ENCODE peak calls at places on chromosomes 11 and 22, in six cellular contexts. Q is H1, C is K562, W is HepG2, M is GM12878, J is GM12891. K is an unnamed sample.

GRCh38 chr11:64226507-64227051 is 505 bp downstream of the NUDT22 start:
- DNase-seq in W (peak; percentile 50), M (no peak), J (no peak), C (peak; percentile 38), Q (no peak), K (peak; percentile 77)

GRCh38 chr11:120336641-120337132 is 474 bp downstream of the ARHGEF12 start:
- DNase-seq in Q (peak; percentile 81), M (no peak), W (no peak), C (peak; percentile 70), J (no peak), K (peak; percentile 53)

GRCh38 chr11:134604886-134605285 is 192.8 kb upstream of the B3GAT1 start:
- DNase-seq in J (no peak), Q (no peak), W (no peak), M (no peak), C (no peak), K (no peak)

GRCh38 chr22:35462558-35463230 is 62.8 kb downstream of the MCM5 start:
- DNase-seq in C (no peak), M (no peak), W (no peak), Q (no peak), J (no peak), K (no peak)

GRCh38 chr11:9861860-9862725 is 198.2 kb downstream of the SWAP70 start:
- DNase-seq in C (peak; percentile 69), J (peak; percentile 21), W (peak; percentile 64), M (peak; percentile 31), Q (peak; percentile 67), K (peak; percentile 29)

GRCh38 chr11:108135845-108136599 is 14.7 kb downstream of the ACAT1 start:
- DNase-seq in M (no peak), Q (no peak), C (no peak), J (peak; percentile 23), W (no peak), K (no peak)

GRCh38 chr11:69660001-69660500 is 15.1 kb downstream of the LTO1 start:
- DNase-seq in M (no peak), Q (no peak), C (no peak), J (no peak), W (no peak), K (no peak)

GRCh38 chr22:27097933-27098332 is 440.5 kb downstream of the MIAT start:
- DNase-seq in C (no peak), J (no peak), M (no peak), Q (no peak), W (no peak), K (no peak)

GRCh38 chr11:100681064-100681502 is 6.0 kb upstream of the ARHGAP42 start:
- DNase-seq in J (peak; percentile 74), Q (no peak), W (peak; percentile 76), C (peak; percentile 58), M (peak; percentile 95), K (peak; percentile 63)

GRCh38 chr11:94851864-94852581 is 83.9 kb downstream of the AMOTL1 start:
- DNase-seq in J (no peak), Q (no peak), W (no peak), M (no peak), C (no peak), K (no peak)

GRCh38 chr11:952406-953385 is 27.0 kb downstream of the AP2A2 start:
- DNase-seq in C (no peak), W (peak; percentile 99), J (no peak), Q (no peak), M (no peak), K (no peak)

GRCh38 chr11:10222399-10222798 is 71.6 kb downstream of the SBF2 start:
- DNase-seq in W (no peak), C (no peak), M (no peak), Q (no peak), J (no peak), K (no peak)

GRCh38 chr11:110295086-110295485 is 1.3 kb downstream of the RDX start:
- DNase-seq in W (no peak), M (no peak), Q (no peak), J (no peak), C (no peak), K (no peak)

GRCh38 chr11:1194977-1195689 is 27.7 kb upstream of the MUC5B start:
- DNase-seq in J (no peak), W (no peak), C (peak; percentile 0), M (no peak), Q (no peak), K (no peak)

GRCh38 chr11:8356216-8356615 is 92.5 kb upstream of the LMO1 start:
- DNase-seq in W (no peak), C (no peak), J (no peak), Q (no peak), M (no peak), K (no peak)

GRCh38 chr11:88353835-88354496 is 16.4 kb upstream of the CTSC start:
- DNase-seq in Q (no peak), W (no peak), J (no peak), M (no peak), C (no peak), K (no peak)

GRCh38 chr22:43433451-43433850 is 21.6 kb downstream of the MPPED1 start:
- DNase-seq in Q (no peak), W (no peak), M (no peak), J (no peak), C (no peak), K (no peak)

GRCh38 chr22:41240377-41241132 is at the start of gene CHADL:
- DNase-seq in W (peak; percentile 58), C (no peak), M (no peak), Q (no peak), J (no peak), K (no peak)

GRCh38 chr11:118928870-118929495 is 3.3 kb upstream of the BCL9L start:
- DNase-seq in Q (peak; percentile 80), M (no peak), J (no peak), C (peak; percentile 70), W (peak; percentile 36), K (no peak)

GRCh38 chr11:12540913-12541587 is 133.2 kb upstream of the TEAD1 start:
- DNase-seq in M (no peak), C (no peak), W (no peak), Q (peak; percentile 43), J (no peak), K (no peak)

GRCh38 chr22:50473088-50473487 is 1.7 kb downstream of the SBF1 start:
- DNase-seq in W (peak; percentile 35), J (no peak), C (peak; percentile 34), Q (no peak), M (no peak), K (no peak)

GRCh38 chr22:25281675-25282345 is 62.4 kb downstream of the CRYBB2 start:
- DNase-seq in M (no peak), J (no peak), Q (peak; percentile 76), C (no peak), W (no peak), K (no peak)

DNA sequence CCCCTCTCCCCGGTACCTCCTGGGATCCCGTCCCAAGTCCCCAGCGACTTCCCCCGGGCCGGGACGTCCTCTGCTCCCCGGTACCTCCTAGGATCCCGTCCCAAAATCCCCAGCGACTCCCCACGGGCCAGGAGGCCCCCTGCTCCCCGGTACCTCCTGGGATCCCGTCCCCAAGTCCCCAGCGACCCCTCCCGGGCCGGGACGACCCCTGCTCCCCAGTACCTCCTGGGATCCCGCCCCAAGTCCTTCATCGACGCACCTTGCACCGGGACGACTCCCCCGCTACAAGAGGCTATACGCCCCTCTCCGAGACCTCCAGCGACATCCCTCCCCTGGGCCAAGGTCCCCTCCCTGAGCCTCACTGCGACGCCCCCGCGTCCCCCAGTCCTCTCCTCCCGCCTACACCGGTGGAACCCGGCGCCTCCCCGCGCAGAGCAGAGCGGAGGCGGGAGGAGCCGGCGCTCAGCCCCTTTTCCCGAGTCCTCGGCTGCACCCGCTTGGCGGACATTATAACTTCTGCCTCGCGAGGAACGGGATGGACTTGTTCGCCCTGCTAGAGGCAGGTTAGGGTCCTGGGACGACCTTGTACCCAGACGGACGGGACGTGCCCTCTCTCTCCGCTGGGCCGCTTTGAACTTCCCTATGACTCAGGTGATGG is 912 bp downstream of the KREMEN1 start:
- DNase-seq in W (peak; percentile 54), C (no peak), J (no peak), Q (peak; percentile 80), M (no peak), K (no peak)
- TF ChIP-seq TAF1 in W (no peak), C (no peak), J (no peak), Q (peak; percentile 49), M (no peak), K (no peak)

DNA sequence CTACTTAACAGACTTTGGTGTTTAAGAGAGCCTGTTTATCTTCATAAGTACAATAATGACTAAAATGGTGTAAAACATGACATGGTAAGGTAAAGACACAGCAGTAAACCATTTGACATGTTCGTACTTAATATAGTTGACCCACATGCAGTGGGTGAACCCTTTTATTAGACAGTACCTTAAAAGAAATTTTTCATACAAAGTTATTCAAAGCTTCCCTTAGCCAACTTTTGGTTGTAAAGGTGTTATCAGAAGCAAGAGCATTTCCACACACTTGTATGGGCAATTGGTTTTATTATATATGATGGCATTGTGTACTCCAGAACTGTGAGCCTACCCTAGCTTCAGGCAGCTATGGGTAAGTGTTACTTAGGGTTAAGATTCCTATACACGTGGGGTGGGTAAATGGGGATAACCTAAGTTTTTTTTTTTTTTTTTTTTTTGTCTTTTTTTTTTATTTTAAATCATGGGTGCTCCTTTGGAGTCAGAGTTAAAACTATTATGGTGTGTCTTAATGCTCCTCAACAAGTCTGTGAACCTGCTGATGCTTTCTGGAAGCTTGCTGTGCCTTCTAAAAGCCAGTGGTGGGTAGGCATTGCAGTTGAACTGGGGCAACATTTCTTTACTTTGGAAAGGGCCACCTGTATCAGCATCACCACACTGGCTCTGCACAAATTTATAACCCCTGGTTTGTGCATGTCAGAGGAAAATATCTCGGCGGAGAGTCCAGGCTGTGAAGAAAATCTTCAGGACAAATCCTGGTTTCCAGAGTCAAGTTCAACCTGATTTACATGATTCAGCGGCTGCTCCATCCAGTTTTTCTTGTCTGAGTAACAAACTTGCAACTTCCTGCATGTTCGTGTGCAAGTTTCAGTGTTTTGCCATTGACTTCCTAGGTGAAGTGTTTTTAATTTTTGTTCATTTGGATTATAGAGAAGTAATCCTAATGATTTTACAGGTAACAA is 3.3 kb downstream of the PCF11 start:
- DNase-seq in Q (no peak), C (no peak), J (no peak), W (no peak), M (no peak), K (no peak)
- TF ChIP-seq POLR2A in Q (peak; percentile 53), C (peak; percentile 48), J (peak; percentile 53), W (peak; percentile 16), M (peak; percentile 44), K (peak; percentile 17)

GRCh38 chr11:85798361-85798760 is 12.6 kb downstream of the SYTL2 start:
- DNase-seq in C (no peak), W (no peak), Q (no peak), M (no peak), J (no peak), K (no peak)
- TF ChIP-seq TAF1 in C (no peak), W (no peak), Q (no peak), M (no peak), J (no peak), K (no peak)

DNA sequence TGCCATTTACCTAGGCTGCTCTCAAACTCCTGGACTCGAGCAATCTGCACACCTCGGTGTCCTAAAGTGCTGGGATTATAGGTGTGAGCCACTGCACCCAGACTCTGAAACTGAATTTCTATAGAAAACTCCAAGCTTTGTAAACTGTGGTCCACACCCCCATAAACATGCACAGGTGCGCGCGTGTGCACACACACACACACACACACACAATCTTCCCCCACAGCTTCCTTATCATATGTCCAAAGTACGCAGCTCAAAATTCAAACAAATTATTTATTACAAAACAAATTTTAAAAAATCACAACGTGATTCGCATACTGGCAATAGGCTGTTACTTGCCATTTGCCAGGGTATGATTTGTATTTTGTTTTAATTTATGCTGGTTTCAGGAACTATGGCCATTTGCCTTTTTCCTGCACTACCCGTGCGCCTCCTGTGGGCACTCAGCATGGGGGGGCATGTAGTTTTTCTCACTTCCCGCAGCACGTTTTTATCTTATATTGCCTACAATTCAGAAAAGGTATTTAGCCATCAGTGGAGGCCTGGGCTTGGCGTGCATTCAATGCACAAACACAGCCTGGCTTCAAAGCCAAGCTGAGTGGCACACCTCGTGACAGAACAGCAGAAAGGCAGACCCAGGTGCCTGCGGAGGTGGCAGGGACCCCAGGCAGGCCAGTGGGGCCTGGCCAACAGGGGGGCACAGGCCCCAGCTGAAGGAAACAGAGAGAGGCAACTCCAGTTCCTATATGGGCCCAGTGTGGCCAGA is 10.8 kb upstream of the SNX32 start:
- DNase-seq in M (no peak), W (no peak), Q (no peak), C (no peak), J (no peak), K (no peak)
- TF ChIP-seq POLR2A in M (no peak), W (no peak), Q (no peak), C (no peak), J (no peak), K (no peak)